ENCODE peak calls at places on chromosomes 3 and 15, in seven cellular contexts. G is BJ, A is upper lobe of right lung, B is GM12865, Y is PC-3, C is kidney, F is cardiac fibroblast. W is an unnamed sample.

GRCh38 chr3:189084620-189085019 is 87.2 kb upstream of the TPRG1 start:
- DNase-seq in G (no peak), C (no peak), Y (no peak), A (no peak), B (no peak), F (peak; percentile 15), W (peak; percentile 21)

GRCh38 chr3:133259767-133260166 is 140.1 kb upstream of the BFSP2 start:
- DNase-seq in Y (no peak), A (no peak), G (no peak), F (no peak), C (no peak), B (no peak), W (no peak)

GRCh38 chr15:45253330-45253729 is 1.3 kb downstream of the SLC28A2 start:
- DNase-seq in G (no peak), A (no peak), B (peak; percentile 2), Y (peak; percentile 16), C (no peak), F (no peak), W (no peak)

GRCh38 chr3:43870110-43870509 is 179.4 kb downstream of the ABHD5 start:
- DNase-seq in B (no peak), A (no peak), F (peak; percentile 74), G (no peak), Y (peak; percentile 93), C (no peak), W (peak; percentile 43)

GRCh38 chr3:127611251-127611650 is 13.0 kb downstream of the MCM2 start:
- DNase-seq in B (no peak), Y (no peak), C (peak; percentile 44), G (no peak), F (no peak), A (peak; percentile 41), W (no peak)

GRCh38 chr3:12323237-12323636 is 34.4 kb downstream of the PPARG start:
- DNase-seq in C (no peak), B (no peak), A (no peak), F (no peak), Y (no peak), G (no peak), W (no peak)

GRCh38 chr3:127216415-127217261 is 23.7 kb downstream of the PRR23E start:
- DNase-seq in A (no peak), B (peak; percentile 90), F (no peak), G (no peak), Y (peak; percentile 3), C (no peak), W (no peak)

GRCh38 chr3:113097821-113098516 is 107.2 kb downstream of the GTPBP8 start:
- DNase-seq in Y (peak; percentile 97), A (no peak), F (peak; percentile 47), C (no peak), B (no peak), G (peak; percentile 62), W (peak; percentile 76)

GRCh38 chr3:37443363-37444035 is 269.1 kb upstream of the LRRFIP2 start:
- DNase-seq in G (no peak), F (no peak), B (no peak), C (no peak), Y (peak; percentile 12), A (no peak), W (no peak)

GRCh38 chr3:105177558-105177957 is 189.2 kb upstream of the ALCAM start:
- DNase-seq in Y (no peak), G (no peak), C (no peak), B (no peak), F (no peak), A (no peak), W (no peak)

GRCh38 chr3:150202696-150203095 is 205.4 kb upstream of the TSC22D2 start:
- DNase-seq in G (no peak), C (no peak), A (no peak), F (no peak), Y (no peak), B (no peak), W (no peak)

GRCh38 chr3:184185461-184186183 is 377 bp upstream of the ABCF3 start:
- DNase-seq in G (peak; percentile 95), B (peak; percentile 100), Y (peak; percentile 99), F (peak; percentile 99), A (peak; percentile 100), C (peak; percentile 100), W (peak; percentile 99)

GRCh38 chr15:57432141-57432701 is 55.9 kb downstream of the CGNL1 start:
- DNase-seq in C (no peak), G (no peak), Y (no peak), A (no peak), B (no peak), F (peak; percentile 37), W (peak; percentile 17)

GRCh38 chr3:194861375-194861774 is 175.7 kb downstream of the FAM43A start:
- DNase-seq in Y (no peak), C (no peak), A (no peak), B (no peak), G (no peak), F (no peak), W (no peak)

GRCh38 chr3:123314409-123315270 is 112.9 kb downstream of the SEC22A start:
- DNase-seq in B (no peak), F (no peak), A (no peak), Y (no peak), C (peak; percentile 26), G (no peak), W (no peak)

GRCh38 chr3:22306454-22306853 is 555.4 kb upstream of the ZNF385D start:
- DNase-seq in G (no peak), Y (no peak), B (no peak), F (no peak), C (no peak), A (no peak), W (no peak)

GRCh38 chr3:101128786-101129185 is 135.6 kb upstream of the ABI3BP start:
- DNase-seq in B (no peak), G (no peak), C (no peak), Y (peak; percentile 11), A (no peak), F (no peak), W (no peak)

GRCh38 chr3:186782542-186783069 is 771 bp upstream of the EIF4A2 start:
- DNase-seq in F (no peak), A (no peak), G (no peak), C (no peak), B (no peak), Y (no peak), W (no peak)

GRCh38 chr3:129892486-129892856 is 1.0 kb downstream of the TMCC1 start:
- DNase-seq in B (peak; percentile 31), A (no peak), Y (no peak), C (peak; percentile 75), G (no peak), F (no peak), W (no peak)

GRCh38 chr3:151896662-151897012 is 23.2 kb downstream of the SUCNR1 start:
- DNase-seq in Y (peak; percentile 98), F (no peak), B (no peak), G (no peak), C (no peak), A (no peak), W (no peak)

GRCh38 chr3:77460326-77460725 is 420.4 kb downstream of the ROBO2 start:
- DNase-seq in F (no peak), B (no peak), G (no peak), C (no peak), A (no peak), Y (peak; percentile 35), W (no peak)

GRCh38 chr15:58748040-58748786 is 1.3 kb downstream of the ADAM10 start:
- DNase-seq in A (no peak), G (no peak), F (no peak), B (peak; percentile 70), Y (no peak), C (no peak), W (no peak)

GRCh38 chr3:141994856-141995255 is 118.4 kb downstream of the ATP1B3 start:
- DNase-seq in A (no peak), B (no peak), C (no peak), F (no peak), Y (no peak), G (no peak), W (no peak)

GRCh38 chr3:142000341-142000870 is 124.0 kb downstream of the ATP1B3 start:
- DNase-seq in B (no peak), A (no peak), G (no peak), Y (no peak), F (peak; percentile 15), C (no peak), W (no peak)

GRCh38 chr3:142003291-142003690 is 126.8 kb downstream of the ATP1B3 start:
- DNase-seq in G (no peak), F (no peak), A (no peak), C (no peak), B (no peak), Y (no peak), W (no peak)

GRCh38 chr3:141996437-141996836 is 120.0 kb downstream of the ATP1B3 start:
- DNase-seq in B (no peak), A (no peak), F (no peak), C (no peak), G (no peak), Y (peak; percentile 7), W (peak; percentile 40)

DNA sequence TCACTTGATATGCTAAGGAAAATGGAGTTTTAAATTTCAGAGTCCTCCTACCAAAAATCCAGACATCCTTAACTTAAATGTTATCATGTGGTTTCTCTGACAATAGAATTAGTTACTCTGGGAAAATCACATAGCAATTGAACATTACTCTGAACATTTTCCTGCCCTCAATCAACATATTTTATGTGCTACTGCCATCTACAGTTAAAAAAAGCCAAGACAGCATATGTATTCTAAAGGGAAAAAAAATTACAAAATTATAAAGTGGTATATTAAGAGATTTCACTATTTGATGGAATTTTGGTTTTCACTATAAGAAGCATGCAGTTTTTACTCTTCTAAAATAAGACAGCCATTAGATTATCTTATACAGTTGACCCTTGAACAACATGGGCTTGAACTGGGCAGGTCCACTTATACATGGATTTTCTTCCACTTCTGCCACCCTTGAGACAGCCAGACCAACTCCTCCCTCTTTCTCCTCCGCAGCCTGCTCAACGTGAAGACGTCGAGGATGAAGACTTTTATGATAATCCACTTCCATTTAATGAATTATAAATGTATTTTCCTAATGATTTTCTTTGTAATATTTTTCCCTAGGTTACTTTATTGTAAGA is 122.3 kb downstream of the ATP1B3 start:
- DNase-seq in G (no peak), F (peak; percentile 38), A (no peak), Y (peak; percentile 23), B (no peak), C (no peak), W (peak; percentile 26)
- TF ChIP-seq CTCF in G (peak; percentile 34), F (peak; percentile 38), A (peak; percentile 14), Y (peak; percentile 58), B (peak; percentile 24), C (peak; percentile 31), W (peak; percentile 47)

GRCh38 chr3:171996178-171996817 is 43.1 kb upstream of the FNDC3B start:
- DNase-seq in A (no peak), G (no peak), C (no peak), B (no peak), F (no peak), Y (no peak), W (no peak)
- H3K4me3 ChIP-seq in A (no peak overlapping the region), G (no peak overlapping the region), C (no peak overlapping the region), B (no peak overlapping the region), F (no peak overlapping the region), Y (no peak overlapping the region), W (no peak overlapping the region)

GRCh38 chr3:23877324-23877980 is 39.3 kb downstream of the NKIRAS1 start:
- DNase-seq in F (peak; percentile 91), Y (peak; percentile 73), B (no peak), G (peak; percentile 66), A (no peak), C (no peak), W (peak; percentile 81)
- TF ChIP-seq CTCF in F (no peak), Y (no peak), B (no peak), G (no peak), A (no peak), C (no peak), W (no peak)

DNA sequence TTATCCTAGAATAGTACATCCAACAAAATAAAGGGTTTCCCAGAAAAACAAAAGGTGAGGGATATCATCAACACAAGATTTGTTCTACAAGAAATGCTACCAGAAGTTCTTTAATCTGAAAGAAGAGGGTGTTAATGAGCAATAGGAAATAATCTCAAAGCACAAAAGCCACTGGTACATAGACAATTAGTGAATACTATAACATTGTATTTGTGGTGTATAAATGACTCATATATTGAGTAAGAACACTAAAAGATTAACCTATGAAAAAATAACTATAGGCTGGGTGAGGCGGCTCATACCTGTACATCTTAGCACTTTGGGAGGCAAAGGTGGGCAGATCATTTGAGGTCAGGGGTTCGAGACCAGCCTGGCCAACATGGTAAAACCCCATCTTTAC is 210.2 kb upstream of the SLITRK3 start:
- DNase-seq in G (no peak), A (no peak), Y (no peak), C (no peak), B (no peak), F (no peak), W (no peak)
- H3K4me3 ChIP-seq in G (no peak overlapping the region), A (no peak overlapping the region), Y (no peak overlapping the region), C (no peak overlapping the region), B (no peak overlapping the region), F (no peak overlapping the region), W (no peak overlapping the region)